ENCODE peak calls at places on chromosome 19, in four cellular contexts. R, A, P and Q are unnamed samples. For H3K36me3, the result is how much of the 10 kb centered on the place peaks cover.

GRCh38 chr19:31111741-31112140 is 237.5 kb downstream of the TSHZ3 start:
- DNase-seq in R (no peak), A (no peak), P (no peak), Q (no peak)

GRCh38 chr19:15101479-15102082 is 5.6 kb upstream of the SYDE1 start:
- DNase-seq in P (no peak), R (no peak), A (no peak), Q (peak)

GRCh38 chr19:11699931-11700794 is 38.6 kb downstream of the ZNF823 start:
- DNase-seq in R (no peak), P (no peak), A (no peak), Q (peak)

GRCh38 chr19:41910992-41911888 is 17.0 kb downstream of the ERFL start:
- DNase-seq in R (no peak), P (no peak), A (no peak), Q (no peak)

GRCh38 chr19:49677232-49677881 is at the start of gene PRMT1:
- DNase-seq in P (peak), R (no peak), A (no peak), Q (peak)

GRCh38 chr19:38538386-38538785 is 79.4 kb downstream of the MAP4K1 start:
- DNase-seq in A (no peak), R (no peak), P (no peak), Q (no peak)

GRCh38 chr19:48999481-49000325 is 6.0 kb downstream of the RUVBL2 start:
- DNase-seq in R (no peak), A (no peak), P (no peak), Q (peak)

GRCh38 chr19:1237754-1238372 is at the start of gene CBARP:
- DNase-seq in A (no peak), P (peak), R (peak), Q (peak)

GRCh38 chr19:47483200-47483599 is 819 bp downstream of the KPTN start:
- DNase-seq in R (no peak), P (no peak), A (no peak), Q (no peak)

GRCh38 chr19:11652492-11652891 is 55.2 kb downstream of the ZNF627 start:
- DNase-seq in P (no peak), A (no peak), R (no peak), Q (no peak)

GRCh38 chr19:47438793-47439220 is 19.5 kb upstream of the MEIS3 start:
- DNase-seq in P (no peak), R (no peak), A (no peak), Q (no peak)

GRCh38 chr19:47545061-47545948 is 27.6 kb downstream of the ZNF541 start:
- DNase-seq in R (no peak), P (no peak), A (no peak), Q (no peak)

GRCh38 chr19:1206063-1206732 is 620 bp downstream of the STK11 start:
- DNase-seq in P (peak), A (no peak), R (no peak), Q (no peak)

GRCh38 chr19:37975596-37976515 is 68.8 kb downstream of the SIPA1L3 start:
- DNase-seq in P (no peak), R (no peak), A (no peak), Q (no peak)

GRCh38 chr19:56836059-56836458 is 4.5 kb downstream of the PEG3 start:
- DNase-seq in P (no peak), R (no peak), A (no peak), Q (no peak)

GRCh38 chr19:35724560-35724959 is 6.8 kb downstream of the KMT2B start:
- DNase-seq in A (no peak), R (no peak), P (no peak), Q (no peak)

GRCh38 chr19:16316506-16316882 is 8.1 kb upstream of the KLF2 start:
- DNase-seq in P (no peak), R (no peak), A (no peak), Q (no peak)

GRCh38 chr19:55189424-55189823 is 9.3 kb upstream of the SYT5 start:
- DNase-seq in P (no peak), R (peak), A (peak), Q (peak)

GRCh38 chr19:37691881-37692504 is 27.6 kb downstream of the ZNF607 start:
- DNase-seq in A (peak), R (peak), P (peak), Q (peak)

GRCh38 chr19:51422053-51422448 is 4.6 kb upstream of the SIGLEC10 start:
- DNase-seq in R (peak), P (peak), A (peak), Q (peak)

GRCh38 chr19:38134538-38135149 is 89.4 kb downstream of the DPF1 start:
- DNase-seq in R (no peak), A (no peak), P (no peak), Q (peak)

GRCh38 chr19:2478756-2479555 is 3.0 kb downstream of the GADD45B start:
- DNase-seq in A (peak), P (peak), R (peak), Q (peak)

GRCh38 chr19:35696835-35697234 is 7.5 kb upstream of the ZBTB32 start:
- DNase-seq in A (no peak), P (no peak), R (no peak), Q (no peak)

GRCh38 chr19:22472180-22472637 is 50.1 kb upstream of the ZNF98 start:
- DNase-seq in A (no peak), P (no peak), R (no peak), Q (no peak)
- H3K4me3 ChIP-seq in A (no peak), P (no peak), R (no peak), Q (no peak)

DNA sequence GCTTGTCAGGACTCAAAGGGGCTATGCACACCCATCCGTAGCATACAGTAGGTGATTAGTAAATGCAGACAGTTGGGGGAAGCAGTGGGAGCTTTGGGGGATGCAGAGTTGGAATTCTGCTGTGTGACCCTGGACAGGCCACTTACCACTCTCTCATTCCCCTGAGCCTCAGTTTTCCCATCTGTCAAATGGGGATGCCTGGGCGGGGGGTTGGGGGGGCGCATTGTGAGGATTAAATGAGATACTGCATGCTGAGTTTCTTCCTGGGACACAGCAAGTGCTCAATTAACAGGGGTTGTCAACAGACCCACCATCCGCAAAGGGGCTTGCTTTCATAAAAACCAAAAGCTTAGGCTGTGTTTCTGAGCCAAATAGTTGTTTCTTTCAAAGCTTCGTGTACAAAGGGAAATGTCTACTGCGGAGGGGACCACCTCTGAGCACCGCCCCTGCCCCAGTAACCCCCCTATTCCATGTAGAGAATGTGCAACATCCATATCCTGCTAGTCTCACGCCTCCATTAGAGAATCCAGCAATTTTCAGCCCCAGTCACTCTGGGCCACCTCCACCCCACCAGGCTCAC is 132.4 kb downstream of the IER2 start:
- DNase-seq in A (no peak), R (no peak), P (no peak), Q (no peak)
- H3K36me3 ChIP-seq in A (under half), R (under half), P (under half), Q (under half)

GRCh38 chr19:18636969-18637629 is at the start of gene KLHL26:
- DNase-seq in A (no peak), P (no peak), R (no peak), Q (no peak)

GRCh38 chr19:18637644-18638630 is 1.1 kb downstream of the KLHL26 start:
- DNase-seq in R (no peak), P (no peak), A (no peak), Q (no peak)

GRCh38 chr19:18634612-18635290 is 2.1 kb upstream of the KLHL26 start:
- DNase-seq in P (no peak), R (no peak), A (no peak), Q (no peak)

GRCh38 chr19:18636183-18636968 is 452 bp upstream of the KLHL26 start:
- DNase-seq in A (peak), P (peak), R (peak), Q (peak)

GRCh38 chr19:18635831-18636182 is 1.0 kb upstream of the KLHL26 start:
- DNase-seq in R (no peak), A (no peak), P (no peak), Q (no peak)
- H3K27ac ChIP-seq in R (no peak), A (peak), P (no peak), Q (no peak)

DNA sequence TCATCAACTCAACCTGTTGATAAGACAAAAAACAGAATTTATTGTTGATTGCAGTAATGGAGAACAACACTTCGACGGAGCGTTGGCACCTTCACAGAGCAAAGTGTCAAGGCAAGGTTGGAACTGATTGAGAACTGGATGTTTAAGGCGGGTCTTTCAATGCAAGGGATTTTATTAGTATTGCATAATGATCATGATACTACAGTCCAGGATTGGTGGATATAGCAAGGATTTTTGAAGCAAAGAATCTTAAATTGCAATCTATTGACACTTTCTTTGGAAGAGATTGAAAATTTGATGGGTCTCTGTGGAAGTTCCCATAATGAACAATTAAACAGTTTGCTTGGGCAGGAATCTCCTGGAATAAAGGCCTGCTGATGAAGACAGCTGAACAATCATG is 632 bp upstream of the ZNF235 start:
- DNase-seq in R (no peak), P (no peak), A (no peak), Q (no peak)
- H3K4me3 ChIP-seq in R (peak), P (no peak), A (peak), Q (peak)

DNA sequence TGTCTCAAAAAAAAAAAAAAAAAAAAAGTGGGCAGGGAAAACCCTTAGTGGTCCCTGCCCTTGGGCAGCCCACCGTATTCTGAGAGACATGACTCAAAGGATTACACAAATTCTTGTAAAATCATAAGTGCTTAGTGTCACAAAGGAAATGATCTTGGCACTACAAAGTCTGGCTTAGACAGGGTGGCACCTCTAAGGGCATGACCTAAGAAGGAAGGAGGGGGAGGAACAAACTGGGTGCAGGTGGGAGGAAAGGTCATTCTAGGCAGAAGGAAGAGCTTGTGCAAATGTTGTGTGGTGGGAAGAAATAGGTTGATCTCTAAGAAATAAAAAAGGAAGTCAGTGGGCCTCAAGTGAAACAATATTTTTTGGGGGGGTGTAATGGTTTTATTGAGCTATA is 10.4 kb downstream of the PNPLA6 start:
- DNase-seq in P (no peak), R (no peak), A (no peak), Q (no peak)
- H3K36me3 ChIP-seq in P (under half), R (half or more), A (under half), Q (under half)

DNA sequence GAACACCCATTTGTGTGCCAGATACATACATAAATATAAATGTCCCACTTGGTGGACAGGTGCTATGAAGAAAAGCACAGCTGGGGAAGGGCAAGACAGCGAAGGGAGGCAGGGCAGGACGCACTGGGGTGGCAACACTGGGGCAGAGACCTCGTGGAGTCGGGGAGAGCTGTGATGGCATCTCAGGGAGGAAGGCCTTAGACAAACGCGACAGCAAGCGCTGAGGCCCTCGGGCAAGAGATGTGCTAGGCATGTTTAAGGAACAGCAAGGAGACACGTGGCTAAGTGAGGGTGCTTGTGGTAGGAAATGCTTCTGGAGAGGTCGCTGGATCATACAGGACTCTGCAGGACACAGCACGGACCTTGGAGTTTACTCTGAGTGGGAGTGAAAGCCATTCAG is 23.3 kb upstream of the CCNP start:
- DNase-seq in P (no peak), A (no peak), R (no peak), Q (no peak)
- H3K27ac ChIP-seq in P (no peak), A (no peak), R (no peak), Q (no peak)

GRCh38 chr19:29966594-29967249 is 24.7 kb downstream of the URI1 start:
- DNase-seq in P (no peak), R (no peak), A (no peak), Q (peak)

GRCh38 chr19:29967623-29968022 is 25.6 kb downstream of the URI1 start:
- DNase-seq in A (no peak), P (no peak), R (no peak), Q (no peak)

GRCh38 chr19:29964171-29964570 is 22.1 kb downstream of the URI1 start:
- DNase-seq in R (no peak), P (no peak), A (no peak), Q (peak)

GRCh38 chr19:29963576-29963975 is 21.5 kb downstream of the URI1 start:
- DNase-seq in P (no peak), R (no peak), A (no peak), Q (no peak)

GRCh38 chr19:29965529-29965928 is 23.5 kb downstream of the URI1 start:
- DNase-seq in A (no peak), P (no peak), R (no peak), Q (no peak)
- H3K4me3 ChIP-seq in A (no peak), P (no peak), R (no peak), Q (no peak)

GRCh38 chr19:8486661-8487136 is 15.7 kb downstream of the PRAM1 start:
- DNase-seq in P (no peak), A (no peak), R (no peak), Q (no peak)
- H3K36me3 ChIP-seq in P (under half), A (half or more), R (half or more), Q (under half)